ENCODE peak calls at places on chromosomes 6 and 20, in seven cellular contexts. H is cardiac septum; Q is activated CD4-positive, CD25-positive, alpha-beta regulatory T cell; V is fibroblast of pulmonary artery; G is activated T-cell treated with anti-CD3 and anti-CD28 coated beads for 1 hour; Y is kidney glomerular epithelial cell; F is stimulated activated CD4-positive, alpha-beta T cell treated with anti-CD3 and anti-CD28 coated beads, Interleukin-1b, Interleukin-23, amount 100 ng/mL, for 4 hours. P is an unnamed sample.

GRCh38 chr6:132188865-132189264 is 212.4 kb downstream of the MOXD1 start:
- DNase-seq in Y (peak), H (no peak), G (no peak), Q (no peak), V (peak), F (no peak), P (no peak)

GRCh38 chr20:57480444-57481152 is 44.3 kb downstream of the CTCFL start:
- DNase-seq in Q (no peak), V (no peak), Y (no peak), G (peak), F (peak), H (peak), P (no peak)

GRCh38 chr20:48064929-48065328 is 279.6 kb upstream of the SULF2 start:
- DNase-seq in Q (no peak), Y (peak), G (no peak), H (no peak), F (no peak), V (peak), P (no peak)

GRCh38 chr6:10610289-10610688 is 84.1 kb downstream of the C6orf52 start:
- DNase-seq in F (no peak), V (no peak), G (no peak), H (no peak), Q (no peak), Y (peak), P (no peak)

GRCh38 chr6:40307712-40308111 is 279.5 kb downstream of the LRFN2 start:
- DNase-seq in Q (no peak), G (no peak), Y (no peak), H (no peak), V (no peak), F (no peak), P (no peak)

GRCh38 chr20:54335299-54335698 is 127.4 kb downstream of the PFDN4 start:
- DNase-seq in F (no peak), H (no peak), V (no peak), Q (no peak), G (no peak), Y (no peak), P (no peak)

GRCh38 chr6:157860505-157860991 is 37.5 kb downstream of the SNX9 start:
- DNase-seq in Y (no peak), V (no peak), H (no peak), G (no peak), F (no peak), Q (no peak), P (no peak)

GRCh38 chr20:43824699-43825402 is 89.8 kb upstream of the TOX2 start:
- DNase-seq in Q (no peak), V (peak), G (no peak), F (no peak), H (no peak), Y (no peak), P (peak)

GRCh38 chr6:135329851-135330803 is 149.0 kb downstream of the MYB start:
- DNase-seq in H (no peak), Q (no peak), V (no peak), G (no peak), Y (no peak), F (no peak), P (no peak)

GRCh38 chr6:29510746-29511300 is 23.1 kb upstream of the MAS1L start:
- DNase-seq in Q (no peak), V (no peak), H (no peak), Y (no peak), G (no peak), F (no peak), P (no peak)

GRCh38 chr6:27809067-27809938 is 102.9 kb downstream of the OR2B2 start:
- DNase-seq in H (no peak), Y (no peak), V (no peak), G (no peak), Q (no peak), F (no peak), P (no peak)

GRCh38 chr6:16236648-16237199 is 1.7 kb upstream of the GMPR start:
- DNase-seq in F (no peak), V (peak), H (no peak), Q (no peak), Y (peak), G (no peak), P (no peak)

GRCh38 chr20:37267684-37268313 is 6.2 kb upstream of the GHRH start:
- DNase-seq in Y (no peak), V (no peak), G (no peak), F (no peak), H (no peak), Q (no peak), P (peak)

GRCh38 chr20:44911264-44911921 is 1.5 kb downstream of the PABPC1L start:
- DNase-seq in H (no peak), V (peak), F (peak), G (peak), Y (peak), Q (peak), P (peak)

GRCh38 chr6:7851780-7852179 is 58.8 kb downstream of the TXNDC5 start:
- DNase-seq in Y (no peak), V (no peak), F (no peak), G (no peak), H (no peak), Q (no peak), P (no peak)

GRCh38 chr6:130324657-130325056 is 41.2 kb upstream of the TMEM200A start:
- DNase-seq in F (no peak), G (no peak), H (no peak), Y (peak), V (peak), Q (no peak), P (no peak)

GRCh38 chr6:148448371-148449010 is 105.9 kb downstream of the SASH1 start:
- DNase-seq in V (no peak), F (no peak), H (no peak), G (no peak), Q (no peak), Y (no peak), P (no peak)

GRCh38 chr6:20846602-20847028 is 312.4 kb downstream of the CDKAL1 start:
- DNase-seq in Q (no peak), F (no peak), H (no peak), Y (no peak), V (peak), G (no peak), P (no peak)

GRCh38 chr6:40477246-40478126 is 109.7 kb downstream of the LRFN2 start:
- DNase-seq in V (no peak), H (no peak), F (no peak), Q (no peak), G (peak), Y (no peak), P (peak)

GRCh38 chr20:60512436-60512835 is 554.2 kb downstream of the CDH26 start:
- DNase-seq in G (no peak), H (no peak), Q (no peak), F (no peak), Y (no peak), V (peak), P (peak)

GRCh38 chr20:47974234-47974878 is 189.1 kb upstream of the SULF2 start:
- DNase-seq in V (no peak), H (no peak), Q (no peak), Y (no peak), G (no peak), F (no peak), P (no peak)

GRCh38 chr6:108562503-108562993 is 1.8 kb downstream of the FOXO3 start:
- DNase-seq in V (peak), Y (peak), H (peak), G (no peak), F (no peak), Q (no peak), P (peak)

GRCh38 chr6:37052027-37052628 is 46.7 kb downstream of the FGD2 start:
- DNase-seq in G (no peak), F (no peak), Y (no peak), H (peak), V (no peak), Q (no peak), P (peak)

GRCh38 chr6:112651239-112651638 is 304.1 kb downstream of the RFPL4B start:
- DNase-seq in Y (no peak), Q (no peak), V (no peak), H (no peak), G (no peak), F (no peak), P (no peak)